ENCODE peak calls at places on chromosomes 12 and 14, in eight cellular contexts. X is NCI-H146, L is NCI-H748 treated with DMSO at 0.1 percent for 48 hours, A is thoracic aorta, V is activated T-cell treated with anti-CD3 and anti-CD28 coated beads for 24 hours, N is HCT116, R is fibroblast of lung, S is HTR-8/SVneo. C is an unnamed sample.

GRCh38 chr12:122871851-122872785 is 23.8 kb downstream of the VPS37B start:
- DNase-seq in X (peak; percentile 97), A (no peak), R (peak; percentile 86), V (peak; percentile 48), L (no peak), S (no peak), N (no peak), C (peak; percentile 74)

GRCh38 chr14:89973234-89973823 is 17.6 kb downstream of the TDP1 start:
- DNase-seq in V (peak; percentile 25), N (peak; percentile 35), S (peak; percentile 64), L (peak; percentile 53), X (peak; percentile 61), R (peak; percentile 50), A (no peak), C (peak; percentile 13)

GRCh38 chr12:65462506-65462905 is 184.0 kb downstream of the MSRB3 start:
- DNase-seq in V (no peak), R (no peak), L (no peak), X (no peak), N (no peak), A (no peak), S (no peak), C (no peak)

GRCh38 chr12:131051155-131051473 is 97.4 kb downstream of the ADGRD1 start:
- DNase-seq in L (no peak), N (no peak), A (no peak), X (no peak), R (no peak), S (no peak), V (no peak), C (no peak)

GRCh38 chr12:57386187-57386720 is 44.6 kb downstream of the R3HDM2 start:
- DNase-seq in N (no peak), A (no peak), S (no peak), L (no peak), R (no peak), X (no peak), V (no peak), C (no peak)

GRCh38 chr14:102040153-102040552 is 46.7 kb downstream of the HSP90AA1 start:
- DNase-seq in L (no peak), S (no peak), A (no peak), V (no peak), N (no peak), R (no peak), X (no peak), C (no peak)

GRCh38 chr12:52860102-52860838 is 11.5 kb upstream of the KRT78 start:
- DNase-seq in S (no peak), R (peak; percentile 62), L (no peak), A (no peak), X (no peak), N (no peak), V (no peak), C (no peak)

GRCh38 chr14:93930296-93930988 is 3.3 kb downstream of the FAM181A start:
- DNase-seq in R (no peak), A (no peak), X (no peak), S (no peak), V (no peak), L (no peak), N (no peak), C (no peak)

GRCh38 chr14:100303179-100303578 is 3.1 kb downstream of the SLC25A29 start:
- DNase-seq in N (no peak), V (no peak), L (no peak), A (no peak), X (no peak), S (peak; percentile 55), R (no peak), C (no peak)

GRCh38 chr14:38964630-38965029 is 138.4 kb downstream of the SEC23A start:
- DNase-seq in X (no peak), V (no peak), L (no peak), R (peak; percentile 79), N (no peak), S (peak; percentile 12), A (no peak), C (no peak)

GRCh38 chr12:120783197-120783596 is 57.6 kb downstream of the ACADS start:
- DNase-seq in V (no peak), R (peak; percentile 73), A (no peak), S (peak; percentile 52), N (peak; percentile 33), X (no peak), L (no peak), C (no peak)

GRCh38 chr14:36553650-36554260 is 28.7 kb downstream of the NKX2-8 start:
- DNase-seq in V (no peak), S (peak; percentile 17), R (peak; percentile 42), X (peak; percentile 36), L (peak; percentile 28), A (no peak), N (peak; percentile 41), C (no peak)

GRCh38 chr12:42213023-42213422 is 25.0 kb downstream of the YAF2 start:
- DNase-seq in X (peak; percentile 95), N (no peak), V (no peak), S (peak; percentile 42), R (peak; percentile 51), L (peak; percentile 46), A (no peak), C (no peak)

C was measured in stimulated activated naive B cell treated with anti-CD40 and anti-IgM and Interleukin-4, amounts not matched to agents 10 μg/mL and 1 μg/mL and 100 μg/mL, for 72 hours.